ENCODE peak calls at places on chromosome 21, in nine cellular contexts. J, F, L, D, O, A, K, C and H are unnamed samples.

GRCh38 chr21:16185766-16186165 is 456.0 kb downstream of the USP25 start:
- DNase-seq in F (no peak), C (no peak), A (no peak), K (no peak), J (no peak), O (no peak), D (no peak), L (no peak), H (no peak)

GRCh38 chr21:45465611-45466329 is 60.8 kb downstream of the COL18A1 start:
- DNase-seq in D (no peak), A (no peak), K (peak; percentile 20), J (peak; percentile 42), L (no peak), C (no peak), O (no peak), F (no peak), H (no peak)

GRCh38 chr21:18041012-18041411 is 203.6 kb upstream of the CHODL start:
- DNase-seq in A (no peak), O (peak; percentile 66), F (no peak), L (no peak), J (no peak), K (no peak), D (no peak), C (no peak), H (no peak)

GRCh38 chr21:42474043-42474831 is 21.8 kb downstream of the RSPH1 start:
- DNase-seq in D (no peak), J (no peak), O (no peak), L (peak; percentile 45), K (no peak), C (peak; percentile 90), F (no peak), A (peak; percentile 56), H (peak; percentile 36)

GRCh38 chr21:22223385-22223784 is 1225.2 kb downstream of the NCAM2 start:
- DNase-seq in O (no peak), J (no peak), A (no peak), C (no peak), L (no peak), F (no peak), D (no peak), K (no peak), H (no peak)

GRCh38 chr21:14492890-14493289 is 53.2 kb downstream of the SAMSN1 start:
- DNase-seq in A (no peak), D (no peak), K (no peak), J (no peak), F (no peak), O (no peak), L (no peak), C (no peak), H (no peak)

GRCh38 chr21:43864313-43864805 is 664 bp upstream of the AGPAT3 start:
- DNase-seq in D (peak; percentile 79), F (no peak), O (no peak), L (no peak), J (peak; percentile 68), A (peak; percentile 29), C (peak; percentile 82), K (no peak), H (peak; percentile 57)

GRCh38 chr21:46377789-46378188 is 53.8 kb downstream of the PCNT start:
- DNase-seq in K (no peak), C (no peak), F (no peak), D (no peak), J (no peak), O (no peak), A (no peak), L (no peak), H (no peak)

GRCh38 chr21:31124005-31124404 is 85.7 kb upstream of the KRTAP19-8 start:
- DNase-seq in L (no peak), C (peak; percentile 38), J (no peak), D (no peak), F (no peak), O (no peak), A (no peak), K (no peak), H (no peak)

GRCh38 chr21:45152265-45152746 is 77.9 kb downstream of the ADARB1 start:
- DNase-seq in J (peak; percentile 59), F (peak; percentile 37), K (peak; percentile 63), C (peak; percentile 43), L (no peak), O (no peak), D (peak; percentile 77), A (no peak), H (peak; percentile 51)

GRCh38 chr21:45541221-45542039 is 810 bp downstream of the SLC19A1 start:
- DNase-seq in A (peak; percentile 61), O (no peak), C (peak; percentile 76), K (peak; percentile 36), F (peak; percentile 25), L (no peak), D (peak; percentile 91), J (peak; percentile 91), H (peak; percentile 48)

GRCh38 chr21:29307718-29308455 is 9.2 kb downstream of the BACH1 start:
- DNase-seq in K (no peak), D (no peak), O (no peak), C (no peak), F (no peak), L (no peak), J (no peak), A (no peak), H (no peak)

GRCh38 chr21:44737706-44738354 is 26.5 kb upstream of the TSPEAR start:
- DNase-seq in O (no peak), F (no peak), A (peak; percentile 10), K (no peak), C (no peak), D (no peak), J (no peak), L (no peak), H (no peak)

GRCh38 chr21:45383111-45383614 is 21.8 kb upstream of the COL18A1 start:
- DNase-seq in A (no peak), F (no peak), O (no peak), L (no peak), D (peak; percentile 26), K (peak; percentile 22), J (peak; percentile 24), C (no peak), H (no peak)

GRCh38 chr21:15063081-15063820 is 1.5 kb downstream of the NRIP1 start:
- DNase-seq in D (no peak), F (no peak), L (no peak), C (peak; percentile 6), A (peak; percentile 37), J (no peak), O (no peak), K (no peak), H (no peak)

GRCh38 chr21:20997633-20998455 is at the start of gene NCAM2:
- DNase-seq in O (no peak), L (peak; percentile 41), F (peak; percentile 43), D (peak; percentile 78), J (peak; percentile 81), C (peak; percentile 77), A (peak; percentile 68), K (peak; percentile 88), H (peak; percentile 44)

GRCh38 chr21:31874817-31875216 is 2.0 kb downstream of the HUNK start:
- DNase-seq in K (peak; percentile 27), C (peak; percentile 81), L (no peak), F (no peak), O (no peak), D (no peak), J (no peak), A (no peak), H (no peak)

GRCh38 chr21:46098303-46099141 is 610 bp downstream of the COL6A2 start:
- DNase-seq in A (peak; percentile 33), D (peak; percentile 43), K (peak; percentile 23), J (peak; percentile 50), L (no peak), C (no peak), O (no peak), F (no peak), H (peak; percentile 15)

GRCh38 chr21:32772281-32773047 is 909 bp upstream of the PAXBP1 start:
- DNase-seq in A (peak; percentile 25), C (peak; percentile 56), K (no peak), O (no peak), J (no peak), L (no peak), F (peak; percentile 34), D (no peak), H (no peak)

GRCh38 chr21:32257952-32258785 is 20.7 kb downstream of the MIS18A start:
- DNase-seq in D (peak; percentile 57), A (peak; percentile 75), F (no peak), K (peak; percentile 76), J (peak; percentile 57), C (peak; percentile 87), O (peak; percentile 90), L (peak; percentile 10), H (no peak)

GRCh38 chr21:38042246-38042645 is 126.0 kb upstream of the KCNJ6 start:
- DNase-seq in O (no peak), C (no peak), D (no peak), K (no peak), L (no peak), F (no peak), A (no peak), J (no peak), H (no peak)

GRCh38 chr21:45134677-45135076 is 60.3 kb downstream of the ADARB1 start:
- DNase-seq in A (no peak), K (no peak), F (no peak), J (no peak), D (no peak), O (no peak), C (no peak), L (no peak), H (no peak)

GRCh38 chr21:28482657-28483056 is 510.0 kb downstream of the LTN1 start:
- DNase-seq in F (no peak), J (no peak), C (no peak), K (no peak), D (no peak), O (no peak), L (no peak), A (no peak), H (no peak)

GRCh38 chr21:16285646-16286223 is 556.0 kb downstream of the USP25 start:
- DNase-seq in L (no peak), D (no peak), J (no peak), C (no peak), O (no peak), A (no peak), K (no peak), F (no peak), H (no peak)

GRCh38 chr21:30984897-30985296 is 53.4 kb downstream of the KRTAP19-8 start:
- DNase-seq in A (no peak), F (no peak), L (no peak), O (no peak), D (no peak), J (no peak), C (no peak), K (no peak), H (no peak)

GRCh38 chr21:42461881-42462877 is 33.8 kb downstream of the RSPH1 start:
- DNase-seq in O (no peak), D (no peak), J (no peak), A (no peak), F (no peak), L (no peak), C (peak; percentile 75), K (no peak), H (peak; percentile 30)

GRCh38 chr21:19792004-19792403 is 1206.2 kb upstream of the NCAM2 start:
- DNase-seq in A (no peak), F (no peak), O (no peak), D (no peak), J (no peak), C (no peak), L (no peak), K (no peak), H (no peak)

GRCh38 chr21:31988492-31989285 is 115.9 kb downstream of the HUNK start:
- DNase-seq in C (no peak), K (no peak), J (no peak), O (no peak), D (no peak), L (no peak), F (no peak), A (no peak), H (no peak)

GRCh38 chr21:41283211-41283818 is 33.3 kb upstream of the FAM3B start:
- DNase-seq in L (no peak), K (no peak), J (no peak), D (no peak), C (peak; percentile 80), O (peak; percentile 72), F (peak; percentile 16), A (peak; percentile 79), H (no peak)

GRCh38 chr21:33078907-33079582 is 9.1 kb downstream of the OLIG1 start:
- DNase-seq in A (peak; percentile 68), L (peak; percentile 90), D (no peak), O (no peak), C (peak; percentile 51), J (no peak), F (no peak), K (no peak), H (no peak)

GRCh38 chr21:29433366-29434059 is 134.8 kb downstream of the BACH1 start:
- DNase-seq in O (no peak), J (no peak), A (no peak), L (no peak), F (no peak), C (no peak), K (no peak), D (no peak), H (no peak)